ENCODE peak calls at places on chromosomes 7 and 10, in eight cellular contexts. W, A, Q, C, V, J, P and B are unnamed samples. For H3K4me1, the result is how much of the 10 kb centered on the place peaks cover.

GRCh38 chr7:24980695-24981543 is 941 bp upstream of the OSBPL3 start:
- DNase-seq in P (peak), W (no peak), Q (peak), V (peak), J (peak), C (peak), A (no peak), B (peak)

GRCh38 chr10:12031404-12031803 is 11.2 kb downstream of the UPF2 start:
- DNase-seq in P (no peak), W (no peak), A (no peak), C (no peak), J (no peak), V (no peak), Q (no peak), B (no peak)

GRCh38 chr10:124092270-124093075 is 925 bp downstream of the CHST15 start:
- DNase-seq in V (peak), P (peak), A (peak), C (peak), J (peak), Q (peak), W (no peak), B (peak)

GRCh38 chr7:34096777-34097176 is 191.4 kb downstream of the BMPER start:
- DNase-seq in V (no peak), W (no peak), J (peak), Q (no peak), A (no peak), P (no peak), C (no peak), B (no peak)

GRCh38 chr7:107446531-107446930 is 23.3 kb upstream of the GPR22 start:
- DNase-seq in C (no peak), P (no peak), A (no peak), J (peak), W (no peak), Q (no peak), V (no peak), B (no peak)

GRCh38 chr7:94069154-94069739 is 65.1 kb upstream of the BET1 start:
- DNase-seq in C (no peak), J (peak), V (no peak), A (no peak), P (no peak), W (no peak), Q (no peak), B (no peak)

GRCh38 chr7:7829667-7830066 is 111.3 kb upstream of the RPA3 start:
- DNase-seq in W (no peak), J (no peak), V (no peak), A (no peak), Q (no peak), C (no peak), P (no peak), B (no peak)

GRCh38 chr7:51040777-51041176 is 258.1 kb upstream of the GRB10 start:
- DNase-seq in J (peak), A (no peak), C (no peak), W (no peak), Q (no peak), V (no peak), P (no peak), B (no peak)

GRCh38 chr7:130273081-130273699 is 6.5 kb downstream of the CPA2 start:
- DNase-seq in J (peak), W (no peak), V (no peak), P (no peak), C (peak), Q (no peak), A (no peak), B (no peak)

GRCh38 chr10:110681023-110681681 is 37.0 kb downstream of the RBM20 start:
- DNase-seq in W (peak), A (peak), V (peak), P (peak), Q (peak), J (peak), C (no peak), B (no peak)

GRCh38 chr7:31368620-31369019 is 28.1 kb upstream of the NEUROD6 start:
- DNase-seq in C (no peak), W (no peak), A (no peak), J (no peak), P (no peak), V (no peak), Q (no peak), B (no peak)

GRCh38 chr7:137135654-137136350 is 207.7 kb downstream of the PTN start:
- DNase-seq in W (no peak), V (no peak), J (no peak), A (no peak), C (no peak), P (no peak), Q (no peak), B (no peak)

GRCh38 chr10:69963835-69964710 is 88.6 kb upstream of the MACROH2A2 start:
- DNase-seq in P (no peak), Q (no peak), W (no peak), V (peak), A (no peak), C (no peak), J (no peak), B (no peak)

GRCh38 chr10:124592736-124593430 is 131.3 kb downstream of the LHPP start:
- DNase-seq in Q (no peak), J (no peak), V (no peak), P (no peak), W (no peak), C (no peak), A (peak), B (peak)

GRCh38 chr10:71213761-71214440 is 1.5 kb downstream of the UNC5B start:
- DNase-seq in C (peak), Q (peak), A (no peak), W (no peak), J (peak), V (no peak), P (no peak), B (peak)

GRCh38 chr7:2529161-2530075 is 9.8 kb downstream of the LFNG start:
- DNase-seq in P (peak), Q (peak), W (no peak), J (peak), A (peak), V (peak), C (peak), B (peak)

GRCh38 chr10:86922553-86922961 is 34.9 kb downstream of the MMRN2 start:
- DNase-seq in J (no peak), V (no peak), W (no peak), C (no peak), P (no peak), A (no peak), Q (no peak), B (no peak)

GRCh38 chr10:580796-581195 is 108.7 kb downstream of the DIP2C start:
- DNase-seq in J (peak), V (no peak), Q (no peak), P (no peak), A (no peak), W (no peak), C (peak), B (no peak)

GRCh38 chr10:58776613-58777318 is 264.1 kb downstream of the BICC1 start:
- DNase-seq in Q (no peak), A (no peak), W (no peak), C (no peak), V (no peak), P (no peak), J (no peak), B (no peak)

GRCh38 chr7:119196183-119196582 is 971.7 kb downstream of the ANKRD7 start:
- DNase-seq in J (no peak), W (no peak), C (no peak), Q (no peak), P (no peak), A (no peak), V (no peak), B (no peak)

GRCh38 chr10:69684020-69684980 is 54.3 kb downstream of the FAM241B start:
- DNase-seq in W (no peak), Q (no peak), V (peak), A (peak), C (peak), P (peak), J (peak), B (no peak)

GRCh38 chr10:86970152-86970886 is 2.0 kb downstream of the ADIRF start:
- DNase-seq in W (peak), V (peak), C (peak), P (peak), Q (no peak), A (peak), J (peak), B (peak)

GRCh38 chr7:584122-584465 is 64.4 kb upstream of the PDGFA start:
- DNase-seq in J (no peak), P (no peak), C (no peak), Q (no peak), V (peak), W (no peak), A (no peak), B (peak)

GRCh38 chr7:112377607-112378006 is 72.7 kb upstream of the IFRD1 start:
- DNase-seq in A (no peak), P (no peak), J (no peak), C (no peak), Q (no peak), V (no peak), W (no peak), B (no peak)

GRCh38 chr10:110883924-110884323 is 12.2 kb downstream of the PDCD4 start:
- DNase-seq in A (no peak), P (no peak), C (no peak), W (no peak), J (no peak), Q (no peak), V (no peak), B (no peak)

GRCh38 chr10:114083040-114083439 is 39.4 kb downstream of the ADRB1 start:
- DNase-seq in Q (no peak), P (no peak), V (peak), C (no peak), J (no peak), W (no peak), A (no peak), B (no peak)

GRCh38 chr7:77415474-77415821 is 701 bp downstream of the GSAP start:
- DNase-seq in W (no peak), J (no peak), Q (no peak), C (no peak), A (no peak), P (peak), V (peak), B (peak)

GRCh38 chr10:104117839-104118323 is 4.1 kb upstream of the SFR1 start:
- DNase-seq in W (peak), V (no peak), Q (peak), C (no peak), J (peak), P (no peak), A (no peak), B (no peak)

GRCh38 chr7:42691030-42691639 is 220.7 kb downstream of the C7orf25 start:
- DNase-seq in W (peak), C (no peak), J (peak), A (no peak), Q (peak), P (no peak), V (no peak), B (no peak)

GRCh38 chr7:84792232-84792882 is 394.5 kb downstream of the SEMA3D start:
- DNase-seq in J (peak), Q (no peak), C (no peak), W (no peak), A (no peak), P (no peak), V (no peak), B (no peak)

GRCh38 chr10:133523631-133524203 is 3.4 kb upstream of the CYP2E1 start:
- DNase-seq in P (no peak), W (peak), V (no peak), C (no peak), J (no peak), A (no peak), Q (no peak), B (no peak)

GRCh38 chr7:152641384-152641783 is 34.6 kb downstream of the XRCC2 start:
- DNase-seq in W (no peak), C (no peak), P (no peak), J (no peak), V (no peak), A (no peak), Q (no peak), B (no peak)

GRCh38 chr10:44973323-44974081 is 5.1 kb downstream of the DEPP1 start:
- DNase-seq in W (no peak), P (no peak), C (no peak), Q (no peak), J (no peak), A (no peak), V (no peak), B (peak)

GRCh38 chr10:56823849-56824248 is 462.8 kb upstream of the ZWINT start:
- DNase-seq in J (no peak), A (no peak), P (no peak), V (no peak), W (no peak), C (no peak), Q (no peak), B (no peak)

GRCh38 chr7:46386428-46387399 is 465.6 kb upstream of the IGFBP3 start:
- DNase-seq in Q (no peak), P (no peak), J (peak), A (no peak), V (no peak), W (no peak), C (no peak), B (no peak)

GRCh38 chr10:54613162-54613561 is 187.9 kb downstream of the PCDH15 start:
- DNase-seq in J (peak), A (no peak), C (no peak), Q (no peak), V (no peak), P (no peak), W (no peak), B (no peak)

GRCh38 chr10:131646551-131647525 is 254.0 kb upstream of the PPP2R2D start:
- DNase-seq in J (no peak), V (peak), C (no peak), P (no peak), A (no peak), W (no peak), Q (no peak), B (no peak)

GRCh38 chr7:12431886-12432285 is 28.2 kb upstream of the VWDE start:
- DNase-seq in W (no peak), V (peak), C (no peak), P (no peak), Q (no peak), J (no peak), A (no peak), B (no peak)

GRCh38 chr10:114017873-114018272 is 25.8 kb upstream of the ADRB1 start:
- DNase-seq in P (no peak), C (no peak), A (no peak), Q (no peak), V (no peak), J (no peak), W (no peak), B (no peak)

GRCh38 chr10:60964257-60965235 is 20.6 kb upstream of the RHOBTB1 start:
- DNase-seq in A (peak), J (peak), Q (peak), W (peak), C (peak), V (peak), P (peak), B (peak)

GRCh38 chr10:60960031-60960430 is 16.0 kb upstream of the RHOBTB1 start:
- DNase-seq in C (no peak), J (no peak), P (no peak), W (no peak), Q (no peak), V (no peak), A (no peak), B (no peak)

GRCh38 chr10:60963441-60964256 is 19.7 kb upstream of the RHOBTB1 start:
- DNase-seq in W (no peak), V (no peak), P (no peak), C (no peak), Q (no peak), J (peak), A (no peak), B (no peak)

GRCh38 chr10:60960913-60961312 is 16.9 kb upstream of the RHOBTB1 start:
- DNase-seq in C (no peak), V (no peak), W (no peak), Q (no peak), J (no peak), P (no peak), A (no peak), B (no peak)

GRCh38 chr10:60962946-60963345 is 19.0 kb upstream of the RHOBTB1 start:
- DNase-seq in P (no peak), Q (no peak), J (peak), A (no peak), C (no peak), W (no peak), V (no peak), B (no peak)
- H3K27ac ChIP-seq in P (no peak), Q (peak), J (no peak), A (no peak), C (no peak), W (no peak), V (no peak), B (no peak)

GRCh38 chr10:129949411-129950335 is 14.4 kb downstream of the EBF3 start:
- DNase-seq in P (peak), A (peak), V (peak), W (no peak), C (peak), Q (no peak), J (no peak), B (peak)

GRCh38 chr10:129942936-129943724 is 20.9 kb downstream of the EBF3 start:
- DNase-seq in V (peak), P (no peak), W (no peak), Q (no peak), J (no peak), A (peak), C (no peak), B (peak)

GRCh38 chr10:129946868-129947267 is 17.2 kb downstream of the EBF3 start:
- DNase-seq in Q (no peak), V (peak), J (no peak), A (no peak), P (no peak), C (no peak), W (no peak), B (peak)

GRCh38 chr10:129945031-129945430 is 19.0 kb downstream of the EBF3 start:
- DNase-seq in V (no peak), W (no peak), Q (no peak), A (peak), P (no peak), J (no peak), C (no peak), B (no peak)

DNA sequence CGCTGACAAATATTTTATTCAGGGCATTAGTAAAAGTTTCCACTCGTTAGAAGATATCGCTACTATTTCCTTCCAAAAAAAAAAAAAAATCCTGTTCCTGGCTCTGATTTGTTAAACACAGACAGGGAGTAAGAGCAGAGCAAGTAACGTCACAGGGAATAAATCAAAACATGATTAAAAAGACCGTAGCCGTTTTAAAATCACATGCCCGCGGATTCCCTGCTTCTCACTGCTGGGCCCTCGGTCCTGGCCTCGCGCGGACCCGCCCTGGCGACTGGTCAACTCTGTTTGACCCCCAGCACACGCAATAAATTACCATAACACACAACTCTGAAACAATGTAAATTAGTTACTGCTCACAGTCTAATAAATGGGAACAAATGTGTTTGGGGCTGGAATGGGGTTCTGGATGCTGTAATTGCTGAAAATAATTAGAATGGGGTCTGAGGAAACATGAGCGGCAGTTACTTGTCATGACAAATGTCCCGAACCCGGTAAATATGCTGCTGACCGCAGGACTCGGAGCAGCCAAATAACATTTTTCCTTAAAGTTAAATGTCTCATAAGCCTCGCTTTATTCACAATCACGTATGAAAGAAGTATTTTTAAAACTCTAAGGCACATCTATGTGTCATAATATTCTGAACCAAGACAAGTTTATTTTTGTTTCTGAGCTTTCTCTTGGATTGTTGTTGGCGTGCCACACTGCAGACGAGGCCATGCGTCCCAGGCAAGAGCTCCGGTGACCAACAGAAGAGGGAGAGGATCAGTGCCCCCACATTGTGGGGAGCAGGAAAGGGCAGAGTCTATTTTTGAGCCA is 17.9 kb downstream of the EBF3 start:
- DNase-seq in P (no peak), Q (no peak), W (no peak), J (no peak), A (peak), V (peak), C (peak), B (peak)
- H3K4me1 ChIP-seq in P (half or more), Q (under half), W (under half), J (under half), A (half or more), V (under half), C (under half), B (under half)

GRCh38 chr10:106956216-106956915 is 208.1 kb downstream of the SORCS1 start:
- DNase-seq in V (no peak), C (no peak), A (no peak), W (no peak), J (no peak), Q (no peak), P (no peak), B (no peak)
- H3K27ac ChIP-seq in V (no peak), C (no peak), A (no peak), W (no peak), J (no peak), Q (no peak), P (no peak), B (no peak)

GRCh38 chr10:79400567-79401004 is 44.8 kb downstream of the ZCCHC24 start:
- DNase-seq in P (peak), C (no peak), J (no peak), V (peak), Q (peak), W (peak), A (no peak), B (peak)
- H3K4me1 ChIP-seq in P (under half), C (half or more), J (half or more), V (under half), Q (under half), W (under half), A (under half), B (half or more)

GRCh38 chr10:43574906-43575305 is 490 bp upstream of the ZNF239 start:
- DNase-seq in W (no peak), Q (no peak), A (no peak), V (no peak), J (no peak), P (no peak), C (no peak), B (no peak)
- H3K27ac ChIP-seq in W (no peak), Q (no peak), A (peak), V (no peak), J (no peak), P (peak), C (peak), B (peak)

GRCh38 chr10:130137077-130137448 is 872 bp downstream of the GLRX3 start:
- DNase-seq in P (no peak), J (peak), V (no peak), W (no peak), C (no peak), A (no peak), Q (peak), B (no peak)
- H3K4me1 ChIP-seq in P (half or more), J (under half), V (half or more), W (under half), C (under half), A (half or more), Q (under half), B (under half)

DNA sequence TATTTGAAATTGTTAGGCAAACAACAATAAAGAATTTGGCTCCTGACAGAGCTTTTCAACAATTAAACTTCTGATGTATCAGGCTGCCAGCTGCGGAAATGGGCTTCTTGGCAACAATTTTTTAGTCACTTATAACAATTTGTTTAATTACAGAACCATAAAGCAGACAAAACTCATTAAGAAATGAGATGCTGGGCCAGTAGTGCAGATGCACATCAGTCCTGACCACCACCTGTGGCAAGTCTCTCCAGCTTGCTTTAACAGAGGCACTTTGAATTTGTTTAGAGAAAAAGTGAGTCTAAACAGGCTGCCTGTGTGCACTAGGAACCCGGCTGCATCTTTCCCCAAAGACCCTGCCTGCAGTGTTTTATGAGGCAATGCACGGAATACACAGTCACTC is 1124.4 kb downstream of the NXPH1 start:
- DNase-seq in C (no peak), A (no peak), J (no peak), W (no peak), Q (no peak), P (no peak), V (no peak), B (no peak)
- H3K27ac ChIP-seq in C (no peak), A (no peak), J (no peak), W (no peak), Q (no peak), P (no peak), V (no peak), B (no peak)